ENCODE peak calls at places on chromosomes 3 and 15, in six cellular contexts. One of them, this sample, is unnamed.

GRCh38 chr3:155912574-155913190 is 42.2 kb downstream of the GMPS start:
- DNase-seq in Ammon's horn: no peak
- DNase-seq in head of caudate nucleus: no peak
- DNase-seq in GF-D8: no peak
- DNase-seq in mesendoderm: peak; percentile 45
- DNase-seq in substantia nigra: no peak
- DNase-seq in this sample: no peak

GRCh38 chr15:70505411-70505919 is 257.9 kb downstream of the UACA start:
- DNase-seq in substantia nigra: no peak
- DNase-seq in Ammon's horn: no peak
- DNase-seq in head of caudate nucleus: no peak
- DNase-seq in mesendoderm: peak; percentile 62
- DNase-seq in GF-D8: no peak
- DNase-seq in this sample: peak; percentile 65

GRCh38 chr3:65625310-65625709 is 413.4 kb downstream of the MAGI1 start:
- DNase-seq in substantia nigra: no peak
- DNase-seq in mesendoderm: no peak
- DNase-seq in GF-D8: no peak
- DNase-seq in head of caudate nucleus: no peak
- DNase-seq in Ammon's horn: no peak
- DNase-seq in this sample: no peak

GRCh38 chr15:33145447-33145846 is 49.1 kb downstream of the FMN1 start:
- DNase-seq in head of caudate nucleus: no peak
- DNase-seq in Ammon's horn: no peak
- DNase-seq in substantia nigra: no peak
- DNase-seq in GF-D8: no peak
- DNase-seq in mesendoderm: no peak
- DNase-seq in this sample: no peak

GRCh38 chr3:130658666-130659065 is 88.0 kb downstream of the PIK3R4 start:
- DNase-seq in mesendoderm: peak; percentile 7
- DNase-seq in GF-D8: no peak
- DNase-seq in Ammon's horn: no peak
- DNase-seq in substantia nigra: no peak
- DNase-seq in head of caudate nucleus: no peak
- DNase-seq in this sample: no peak

GRCh38 chr3:50655009-50655830 is 19.5 kb upstream of the DOCK3 start:
- DNase-seq in head of caudate nucleus: no peak
- DNase-seq in mesendoderm: no peak
- DNase-seq in substantia nigra: no peak
- DNase-seq in GF-D8: no peak
- DNase-seq in Ammon's horn: no peak
- DNase-seq in this sample: peak; percentile 56

GRCh38 chr3:133747373-133747772 is 1.2 kb downstream of the TF start:
- DNase-seq in head of caudate nucleus: no peak
- DNase-seq in Ammon's horn: no peak
- DNase-seq in mesendoderm: no peak
- DNase-seq in GF-D8: no peak
- DNase-seq in substantia nigra: no peak
- DNase-seq in this sample: no peak

GRCh38 chr3:69737396-69737795 is 1.9 kb upstream of the MITF start:
- DNase-seq in head of caudate nucleus: no peak
- DNase-seq in GF-D8: no peak
- DNase-seq in Ammon's horn: no peak
- DNase-seq in substantia nigra: no peak
- DNase-seq in mesendoderm: no peak
- DNase-seq in this sample: no peak

GRCh38 chr3:40037582-40037981 is 228.2 kb downstream of the MYRIP start:
- DNase-seq in substantia nigra: no peak
- DNase-seq in GF-D8: no peak
- DNase-seq in Ammon's horn: no peak
- DNase-seq in head of caudate nucleus: no peak
- DNase-seq in mesendoderm: peak; percentile 56
- DNase-seq in this sample: no peak

GRCh38 chr3:42020681-42021307 is 58.9 kb upstream of the ULK4 start:
- DNase-seq in GF-D8: no peak
- DNase-seq in mesendoderm: no peak
- DNase-seq in substantia nigra: no peak
- DNase-seq in head of caudate nucleus: no peak
- DNase-seq in Ammon's horn: no peak
- DNase-seq in this sample: no peak

GRCh38 chr3:142065932-142066331 is 83.4 kb downstream of the TFDP2 start:
- DNase-seq in Ammon's horn: no peak
- DNase-seq in head of caudate nucleus: no peak
- DNase-seq in GF-D8: no peak
- DNase-seq in substantia nigra: no peak
- DNase-seq in mesendoderm: peak; percentile 42
- DNase-seq in this sample: no peak

GRCh38 chr15:71651750-71652186 is 158.6 kb upstream of the NR2E3 start:
- DNase-seq in substantia nigra: no peak
- DNase-seq in GF-D8: no peak
- DNase-seq in mesendoderm: peak; percentile 83
- DNase-seq in Ammon's horn: peak; percentile 65
- DNase-seq in head of caudate nucleus: no peak
- DNase-seq in this sample: peak; percentile 11

GRCh38 chr3:143897558-143898305 is 49.5 kb upstream of the SLC9A9 start:
- DNase-seq in Ammon's horn: peak; percentile 35
- DNase-seq in head of caudate nucleus: no peak
- DNase-seq in GF-D8: no peak
- DNase-seq in mesendoderm: peak; percentile 97
- DNase-seq in substantia nigra: no peak
- DNase-seq in this sample: no peak

GRCh38 chr3:15606434-15606891 is 4.9 kb downstream of the BTD start:
- DNase-seq in Ammon's horn: no peak
- DNase-seq in head of caudate nucleus: no peak
- DNase-seq in mesendoderm: peak; percentile 26
- DNase-seq in substantia nigra: no peak
- DNase-seq in GF-D8: no peak
- DNase-seq in this sample: no peak

GRCh38 chr15:92617197-92618037 is 38.2 kb downstream of the FAM174B start:
- DNase-seq in GF-D8: no peak
- DNase-seq in mesendoderm: peak; percentile 55
- DNase-seq in Ammon's horn: no peak
- DNase-seq in head of caudate nucleus: no peak
- DNase-seq in substantia nigra: no peak
- DNase-seq in this sample: no peak

GRCh38 chr15:40255033-40255432 is 16.2 kb downstream of the PAK6 start:
- DNase-seq in mesendoderm: no peak
- DNase-seq in Ammon's horn: no peak
- DNase-seq in head of caudate nucleus: no peak
- DNase-seq in substantia nigra: no peak
- DNase-seq in GF-D8: no peak
- DNase-seq in this sample: no peak

GRCh38 chr3:53711387-53711786 is 134.8 kb downstream of the CHDH start:
- DNase-seq in head of caudate nucleus: no peak
- DNase-seq in Ammon's horn: no peak
- DNase-seq in substantia nigra: peak; percentile 12
- DNase-seq in mesendoderm: no peak
- DNase-seq in GF-D8: no peak
- DNase-seq in this sample: no peak

GRCh38 chr3:42898896-42899675 is 6.9 kb upstream of the ZNF662 start:
- DNase-seq in head of caudate nucleus: no peak
- DNase-seq in GF-D8: no peak
- DNase-seq in substantia nigra: no peak
- DNase-seq in mesendoderm: no peak
- DNase-seq in Ammon's horn: no peak
- DNase-seq in this sample: no peak

GRCh38 chr3:85912981-85913380 is 954.2 kb downstream of the CADM2 start:
- DNase-seq in substantia nigra: no peak
- DNase-seq in GF-D8: no peak
- DNase-seq in Ammon's horn: no peak
- DNase-seq in mesendoderm: no peak
- DNase-seq in head of caudate nucleus: no peak
- DNase-seq in this sample: no peak

GRCh38 chr3:139358857-139359562 is 15.2 kb downstream of the MRPS22 start:
- DNase-seq in GF-D8: no peak
- DNase-seq in Ammon's horn: peak; percentile 22
- DNase-seq in substantia nigra: no peak
- DNase-seq in mesendoderm: peak; percentile 15
- DNase-seq in head of caudate nucleus: no peak
- DNase-seq in this sample: no peak

GRCh38 chr3:128062033-128062745 is 10.0 kb downstream of the SEC61A1 start:
- DNase-seq in Ammon's horn: no peak
- DNase-seq in head of caudate nucleus: no peak
- DNase-seq in mesendoderm: no peak
- DNase-seq in substantia nigra: no peak
- DNase-seq in GF-D8: no peak
- DNase-seq in this sample: no peak

GRCh38 chr3:100871307-100871706 is 121.9 kb downstream of the ABI3BP start:
- DNase-seq in head of caudate nucleus: no peak
- DNase-seq in substantia nigra: no peak
- DNase-seq in Ammon's horn: no peak
- DNase-seq in mesendoderm: no peak
- DNase-seq in GF-D8: no peak
- DNase-seq in this sample: no peak

GRCh38 chr3:52012699-52013098 is 17.0 kb upstream of the RPL29 start:
- DNase-seq in head of caudate nucleus: no peak
- DNase-seq in mesendoderm: no peak
- DNase-seq in Ammon's horn: no peak
- DNase-seq in substantia nigra: no peak
- DNase-seq in GF-D8: no peak
- DNase-seq in this sample: no peak